ENCODE peak calls at places on chromosomes 2 and 18, in eight cellular contexts. M is lung, S is AML-193, J is H9, X is NCI-H1092 treated with DMSO at 0.1 percent for 48 hours, V is nephron progenitor cell, K is cardiac fibroblast, L is DMS153. R is an unnamed sample.

GRCh38 chr18:63237486-63237885 is 82.1 kb downstream of the BCL2 start:
- DNase-seq in M (no peak), S (no peak), J (no peak), X (no peak), V (no peak), K (no peak), L (no peak), R (no peak)

GRCh38 chr18:62334110-62334509 is 9.0 kb downstream of the TNFRSF11A start:
- DNase-seq in M (no peak), S (no peak), J (no peak), X (no peak), V (no peak), K (peak), L (no peak), R (no peak)

GRCh38 chr2:85178980-85179411 is 45.8 kb downstream of the TCF7L1 start:
- DNase-seq in M (no peak), S (no peak), J (no peak), X (no peak), V (no peak), K (no peak), L (no peak), R (no peak)

GRCh38 chr2:133871810-133872209 is 303.5 kb upstream of the NCKAP5 start:
- DNase-seq in M (no peak), S (no peak), J (no peak), X (no peak), V (no peak), K (no peak), L (no peak), R (no peak)

GRCh38 chr18:56878712-56879111 is 227.6 kb downstream of the WDR7 start:
- DNase-seq in M (no peak), S (no peak), J (no peak), X (no peak), V (no peak), K (no peak), L (no peak), R (no peak)

GRCh38 chr2:227684258-227684657 is 17.7 kb downstream of the SCYGR5 start:
- DNase-seq in M (peak), S (no peak), J (no peak), X (no peak), V (no peak), K (no peak), L (no peak), R (peak)

GRCh38 chr2:239189711-239190131 is 211.1 kb downstream of the HDAC4 start:
- DNase-seq in M (no peak), S (no peak), J (peak), X (no peak), V (no peak), K (no peak), L (no peak), R (no peak)

GRCh38 chr2:218781691-218782528 is at the start of gene CYP27A1:
- DNase-seq in M (peak), S (no peak), J (peak), X (peak), V (peak), K (peak), L (no peak), R (no peak)

GRCh38 chr2:88735853-88736252 is 44.4 kb downstream of the RPIA start:
- DNase-seq in M (no peak), S (no peak), J (no peak), X (no peak), V (no peak), K (no peak), L (no peak), R (no peak)

GRCh38 chr2:9408641-9409151 is 14.6 kb downstream of the ITGB1BP1 start:
- DNase-seq in M (no peak), S (no peak), J (no peak), X (no peak), V (no peak), K (no peak), L (no peak), R (no peak)

GRCh38 chr2:147110317-147110716 is 734.5 kb upstream of the ACVR2A start:
- DNase-seq in M (no peak), S (no peak), J (no peak), X (peak), V (no peak), K (no peak), L (no peak), R (no peak)

GRCh38 chr18:9032519-9032918 is 70.0 kb upstream of the NDUFV2 start:
- DNase-seq in M (no peak), S (no peak), J (no peak), X (no peak), V (no peak), K (no peak), L (no peak), R (no peak)